ENCODE peak calls at places on chromosomes 12 and 14, in seven cellular contexts. One of them, this sample, is unnamed.

GRCh38 chr12:130414381-130414780 is 76.7 kb downstream of the PIWIL1 start:
- DNase-seq in A673: no peak
- DNase-seq in omental fat pad: no peak
- DNase-seq in fibroblast of the aortic adventitia: no peak
- DNase-seq in right atrium auricular region: peak; percentile 38
- DNase-seq in foreskin fibroblast: no peak
- DNase-seq in ovary: no peak
- DNase-seq in this sample: no peak

GRCh38 chr14:76742185-76742584 is 19.1 kb upstream of the VASH1 start:
- DNase-seq in A673: no peak
- DNase-seq in omental fat pad: no peak
- DNase-seq in fibroblast of the aortic adventitia: no peak
- DNase-seq in right atrium auricular region: no peak
- DNase-seq in foreskin fibroblast: no peak
- DNase-seq in ovary: no peak
- DNase-seq in this sample: no peak

GRCh38 chr12:90152897-90153624 is 444.4 kb upstream of the ATP2B1 start:
- DNase-seq in A673: peak; percentile 6
- DNase-seq in omental fat pad: no peak
- DNase-seq in fibroblast of the aortic adventitia: no peak
- DNase-seq in right atrium auricular region: no peak
- DNase-seq in foreskin fibroblast: peak; percentile 2
- DNase-seq in ovary: no peak
- DNase-seq in this sample: no peak

GRCh38 chr12:52395761-52396434 is 10.2 kb downstream of the KRT82 start:
- DNase-seq in A673: no peak
- DNase-seq in omental fat pad: no peak
- DNase-seq in fibroblast of the aortic adventitia: peak; percentile 8
- DNase-seq in right atrium auricular region: no peak
- DNase-seq in foreskin fibroblast: peak; percentile 18
- DNase-seq in ovary: peak; percentile 50
- DNase-seq in this sample: no peak

GRCh38 chr12:46459111-46459510 is 86.5 kb upstream of the SLC38A2 start:
- DNase-seq in A673: no peak
- DNase-seq in omental fat pad: no peak
- DNase-seq in fibroblast of the aortic adventitia: peak; percentile 89
- DNase-seq in right atrium auricular region: no peak
- DNase-seq in foreskin fibroblast: peak; percentile 60
- DNase-seq in ovary: no peak
- DNase-seq in this sample: no peak

GRCh38 chr14:96285667-96286066 is 29.7 kb downstream of the BDKRB1 start:
- DNase-seq in A673: no peak
- DNase-seq in omental fat pad: no peak
- DNase-seq in fibroblast of the aortic adventitia: no peak
- DNase-seq in right atrium auricular region: peak; percentile 71
- DNase-seq in foreskin fibroblast: no peak
- DNase-seq in ovary: no peak
- DNase-seq in this sample: no peak

GRCh38 chr12:51626115-51626514 is 35.1 kb downstream of the SCN8A start:
- DNase-seq in A673: no peak
- DNase-seq in omental fat pad: no peak
- DNase-seq in fibroblast of the aortic adventitia: no peak
- DNase-seq in right atrium auricular region: no peak
- DNase-seq in foreskin fibroblast: no peak
- DNase-seq in ovary: no peak
- DNase-seq in this sample: no peak

GRCh38 chr12:115504241-115504941 is 773.1 kb downstream of the MED13L start:
- DNase-seq in A673: no peak
- DNase-seq in omental fat pad: no peak
- DNase-seq in fibroblast of the aortic adventitia: no peak
- DNase-seq in right atrium auricular region: no peak
- DNase-seq in foreskin fibroblast: no peak
- DNase-seq in ovary: no peak
- DNase-seq in this sample: no peak

GRCh38 chr12:123602651-123603195 is 824 bp downstream of the DDX55 start:
- DNase-seq in A673: no peak
- DNase-seq in omental fat pad: no peak
- DNase-seq in fibroblast of the aortic adventitia: no peak
- DNase-seq in right atrium auricular region: no peak
- DNase-seq in foreskin fibroblast: no peak
- DNase-seq in ovary: no peak
- DNase-seq in this sample: no peak

GRCh38 chr12:94618995-94619695 is 31.2 kb downstream of the TMCC3 start:
- DNase-seq in A673: no peak
- DNase-seq in omental fat pad: no peak
- DNase-seq in fibroblast of the aortic adventitia: peak; percentile 82
- DNase-seq in right atrium auricular region: no peak
- DNase-seq in foreskin fibroblast: peak; percentile 90
- DNase-seq in ovary: no peak
- DNase-seq in this sample: no peak

GRCh38 chr14:34203271-34203722 is 252.4 kb upstream of the EGLN3 start:
- DNase-seq in A673: no peak
- DNase-seq in omental fat pad: no peak
- DNase-seq in fibroblast of the aortic adventitia: no peak
- DNase-seq in right atrium auricular region: no peak
- DNase-seq in foreskin fibroblast: no peak
- DNase-seq in ovary: no peak
- DNase-seq in this sample: no peak

GRCh38 chr14:103156733-103157411 is 33.6 kb downstream of the TNFAIP2 start:
- DNase-seq in A673: no peak
- DNase-seq in omental fat pad: no peak
- DNase-seq in fibroblast of the aortic adventitia: no peak
- DNase-seq in right atrium auricular region: no peak
- DNase-seq in foreskin fibroblast: no peak
- DNase-seq in ovary: no peak
- DNase-seq in this sample: no peak

GRCh38 chr14:69289811-69290520 is 30.0 kb downstream of the GALNT16 start:
- DNase-seq in A673: no peak
- DNase-seq in omental fat pad: no peak
- DNase-seq in fibroblast of the aortic adventitia: no peak
- DNase-seq in right atrium auricular region: peak; percentile 36
- DNase-seq in foreskin fibroblast: no peak
- DNase-seq in ovary: no peak
- DNase-seq in this sample: no peak

GRCh38 chr12:120367924-120368788 is 808 bp downstream of the MSI1 start:
- DNase-seq in A673: no peak
- DNase-seq in omental fat pad: no peak
- DNase-seq in fibroblast of the aortic adventitia: no peak
- DNase-seq in right atrium auricular region: no peak
- DNase-seq in foreskin fibroblast: no peak
- DNase-seq in ovary: no peak
- DNase-seq in this sample: no peak

GRCh38 chr12:104059963-104060362 is 4.4 kb upstream of the HCFC2 start:
- DNase-seq in A673: no peak
- DNase-seq in omental fat pad: no peak
- DNase-seq in fibroblast of the aortic adventitia: no peak
- DNase-seq in right atrium auricular region: no peak
- DNase-seq in foreskin fibroblast: no peak
- DNase-seq in ovary: no peak
- DNase-seq in this sample: no peak

GRCh38 chr14:64958201-64958600 is 13.9 kb downstream of the RAB15 start:
- DNase-seq in A673: no peak
- DNase-seq in omental fat pad: no peak
- DNase-seq in fibroblast of the aortic adventitia: no peak
- DNase-seq in right atrium auricular region: no peak
- DNase-seq in foreskin fibroblast: no peak
- DNase-seq in ovary: no peak
- DNase-seq in this sample: no peak

GRCh38 chr14:64955297-64955696 is 12.8 kb upstream of the GPX2 start:
- DNase-seq in A673: no peak
- DNase-seq in omental fat pad: no peak
- DNase-seq in fibroblast of the aortic adventitia: no peak
- DNase-seq in right atrium auricular region: no peak
- DNase-seq in foreskin fibroblast: no peak
- DNase-seq in ovary: no peak
- DNase-seq in this sample: no peak

GRCh38 chr14:64958743-64959142 is 13.4 kb downstream of the RAB15 start:
- DNase-seq in A673: no peak
- DNase-seq in omental fat pad: no peak
- DNase-seq in fibroblast of the aortic adventitia: no peak
- DNase-seq in right atrium auricular region: no peak
- DNase-seq in foreskin fibroblast: no peak
- DNase-seq in ovary: no peak
- DNase-seq in this sample: no peak

GRCh38 chr14:64954491-64955240 is 12.1 kb upstream of the GPX2 start:
- DNase-seq in A673: no peak
- DNase-seq in omental fat pad: no peak
- DNase-seq in fibroblast of the aortic adventitia: no peak
- DNase-seq in right atrium auricular region: no peak
- DNase-seq in foreskin fibroblast: no peak
- DNase-seq in ovary: no peak
- DNase-seq in this sample: no peak

DNA sequence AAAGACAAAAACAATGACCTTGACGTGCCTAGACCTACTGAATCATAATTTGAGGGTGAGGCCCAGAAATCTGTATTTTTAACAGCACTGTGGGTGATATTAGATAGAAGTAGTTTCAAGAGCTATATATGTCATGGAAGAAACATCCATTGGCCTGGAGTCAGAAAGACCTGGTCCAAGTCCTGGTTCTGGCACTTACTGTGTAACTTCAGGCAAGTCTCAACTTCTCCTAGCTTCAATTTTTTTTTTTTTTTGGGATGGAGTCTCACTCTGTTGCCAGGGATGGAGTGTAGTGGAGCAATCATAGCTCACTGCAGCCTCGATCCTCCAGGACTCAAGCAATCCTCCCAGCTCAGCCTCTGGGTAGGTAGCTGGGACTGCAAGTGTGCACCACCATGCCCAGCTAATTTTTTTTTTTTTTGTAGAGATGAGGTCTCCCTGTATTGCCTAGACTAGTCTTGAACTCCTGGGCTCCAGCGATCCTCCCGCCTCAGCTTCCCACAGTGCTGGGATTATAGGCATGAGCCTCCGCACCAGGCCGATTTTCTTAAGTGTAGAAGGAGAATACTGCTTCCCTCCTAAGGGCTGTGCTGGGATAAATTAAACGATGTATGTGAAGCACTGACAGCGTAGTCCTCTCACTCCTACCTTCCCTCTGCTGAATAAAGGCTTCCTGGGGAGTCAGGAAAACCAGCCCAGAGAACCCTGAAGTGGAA is 14.3 kb upstream of the GPX2 start:
- DNase-seq in A673: no peak
- DNase-seq in omental fat pad: no peak
- DNase-seq in fibroblast of the aortic adventitia: peak; percentile 6
- DNase-seq in right atrium auricular region: no peak
- DNase-seq in foreskin fibroblast: no peak
- DNase-seq in ovary: no peak
- DNase-seq in this sample: no peak
- TF ChIP-seq CTCF in A673: no peak
- TF ChIP-seq CTCF in omental fat pad: no peak
- TF ChIP-seq CTCF in fibroblast of the aortic adventitia: no peak
- TF ChIP-seq CTCF in right atrium auricular region: no peak
- TF ChIP-seq CTCF in foreskin fibroblast: no peak
- TF ChIP-seq CTCF in ovary: no peak
- TF ChIP-seq CTCF in this sample: no peak

DNA sequence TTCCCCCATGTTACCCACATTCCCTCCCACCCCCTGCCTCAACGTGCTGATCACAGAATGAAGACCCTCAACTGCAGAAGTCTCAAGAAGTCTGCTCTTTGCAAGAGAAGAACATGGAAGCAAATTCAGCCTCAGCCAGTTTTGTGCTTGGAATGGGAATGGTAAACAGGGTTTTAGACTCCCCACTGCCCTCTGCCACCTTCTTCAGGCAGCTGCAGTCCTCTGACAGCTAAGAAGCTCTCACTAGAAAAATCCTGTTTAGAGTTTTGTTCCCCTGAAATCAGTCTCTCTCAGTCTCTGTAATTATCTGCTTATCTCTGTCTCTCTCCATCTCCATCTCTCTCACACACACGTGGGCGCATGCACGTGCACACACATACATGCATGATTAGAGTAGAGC is 85.4 kb downstream of the CRACR2A start:
- DNase-seq in A673: no peak
- DNase-seq in omental fat pad: no peak
- DNase-seq in fibroblast of the aortic adventitia: no peak
- DNase-seq in right atrium auricular region: peak; percentile 4
- DNase-seq in foreskin fibroblast: no peak
- DNase-seq in ovary: no peak
- DNase-seq in this sample: no peak
- TF ChIP-seq CTCF in A673: no peak
- TF ChIP-seq CTCF in omental fat pad: no peak
- TF ChIP-seq CTCF in fibroblast of the aortic adventitia: peak; percentile 2
- TF ChIP-seq CTCF in right atrium auricular region: no peak
- TF ChIP-seq CTCF in foreskin fibroblast: no peak
- TF ChIP-seq CTCF in ovary: no peak
- TF ChIP-seq CTCF in this sample: peak; percentile 16

GRCh38 chr12:111149299-111149698 is 219.6 kb downstream of the PHETA1 start:
- DNase-seq in A673: no peak
- DNase-seq in omental fat pad: no peak
- DNase-seq in fibroblast of the aortic adventitia: no peak
- DNase-seq in right atrium auricular region: no peak
- DNase-seq in foreskin fibroblast: no peak
- DNase-seq in ovary: no peak
- DNase-seq in this sample: no peak
- TF ChIP-seq CTCF in A673: peak; percentile 25
- TF ChIP-seq CTCF in omental fat pad: no peak
- TF ChIP-seq CTCF in fibroblast of the aortic adventitia: no peak
- TF ChIP-seq CTCF in right atrium auricular region: no peak
- TF ChIP-seq CTCF in foreskin fibroblast: no peak
- TF ChIP-seq CTCF in ovary: no peak
- TF ChIP-seq CTCF in this sample: no peak

GRCh38 chr12:76568888-76569551 is 9.4 kb upstream of the OSBPL8 start:
- DNase-seq in A673: no peak
- DNase-seq in omental fat pad: no peak
- DNase-seq in fibroblast of the aortic adventitia: no peak
- DNase-seq in right atrium auricular region: no peak
- DNase-seq in foreskin fibroblast: no peak
- DNase-seq in ovary: no peak
- DNase-seq in this sample: no peak

GRCh38 chr12:76573840-76574373 is 14.3 kb upstream of the OSBPL8 start:
- DNase-seq in A673: no peak
- DNase-seq in omental fat pad: no peak
- DNase-seq in fibroblast of the aortic adventitia: no peak
- DNase-seq in right atrium auricular region: no peak
- DNase-seq in foreskin fibroblast: no peak
- DNase-seq in ovary: no peak
- DNase-seq in this sample: no peak

GRCh38 chr12:76569685-76570604 is 10.4 kb upstream of the OSBPL8 start:
- DNase-seq in A673: no peak
- DNase-seq in omental fat pad: no peak
- DNase-seq in fibroblast of the aortic adventitia: no peak
- DNase-seq in right atrium auricular region: no peak
- DNase-seq in foreskin fibroblast: no peak
- DNase-seq in ovary: no peak
- DNase-seq in this sample: no peak

GRCh38 chr12:76568130-76568529 is 8.6 kb upstream of the OSBPL8 start:
- DNase-seq in A673: no peak
- DNase-seq in omental fat pad: no peak
- DNase-seq in fibroblast of the aortic adventitia: no peak
- DNase-seq in right atrium auricular region: no peak
- DNase-seq in foreskin fibroblast: no peak
- DNase-seq in ovary: no peak
- DNase-seq in this sample: no peak

DNA sequence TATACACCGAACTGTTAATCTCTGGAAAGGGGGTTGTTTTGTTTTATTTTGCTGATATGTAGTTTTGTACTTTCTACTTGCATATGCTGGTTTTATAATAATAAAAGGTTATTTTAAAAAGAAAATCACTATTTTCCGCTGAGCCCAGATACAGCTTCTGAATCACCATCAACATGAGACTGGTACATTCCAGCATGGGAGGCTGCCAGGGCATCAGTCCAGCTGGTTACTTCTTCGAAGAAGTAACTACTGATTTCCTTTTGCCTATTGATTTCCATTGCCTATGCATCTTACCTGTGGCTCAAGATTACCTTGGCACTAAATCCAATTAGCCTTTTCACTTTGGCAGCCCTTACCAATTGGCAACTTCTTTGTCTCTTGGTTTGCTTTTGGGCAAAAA is 11.7 kb upstream of the OSBPL8 start:
- DNase-seq in A673: no peak
- DNase-seq in omental fat pad: no peak
- DNase-seq in fibroblast of the aortic adventitia: peak; percentile 56
- DNase-seq in right atrium auricular region: no peak
- DNase-seq in foreskin fibroblast: no peak
- DNase-seq in ovary: peak; percentile 58
- DNase-seq in this sample: no peak
- TF ChIP-seq CTCF in A673: no peak
- TF ChIP-seq CTCF in omental fat pad: no peak
- TF ChIP-seq CTCF in fibroblast of the aortic adventitia: no peak
- TF ChIP-seq CTCF in right atrium auricular region: no peak
- TF ChIP-seq CTCF in foreskin fibroblast: no peak
- TF ChIP-seq CTCF in ovary: no peak
- TF ChIP-seq CTCF in this sample: no peak

This sample was measured in D721Med.